ENCODE peak calls at places on chromosome 5, in eight cellular contexts. F is heart left ventricle; T is PC-9; S is CD8-positive, alpha-beta memory T cell; E is aorta; J is tibial artery; G is OCI-LY7; Z is neural progenitor cell. Y is an unnamed sample. For H3K4me1, the result is how much of the 10 kb centered on the place peaks cover.

GRCh38 chr5:78328585-78329173 is 31.7 kb upstream of the SCAMP1 start:
- DNase-seq in F (no peak), T (no peak), S (no peak), E (no peak), J (no peak), G (no peak), Z (no peak), Y (no peak)

GRCh38 chr5:37833990-37834389 is 5.9 kb downstream of the GDNF start:
- DNase-seq in F (no peak), T (no peak), S (no peak), E (no peak), J (no peak), G (no peak), Z (peak), Y (no peak)

GRCh38 chr5:135095052-135095715 is 61.2 kb upstream of the PITX1 start:
- DNase-seq in F (no peak), T (no peak), S (no peak), E (no peak), J (peak), G (no peak), Z (no peak), Y (no peak)

GRCh38 chr5:176658817-176659216 is 11.5 kb downstream of the TSPAN17 start:
- DNase-seq in F (no peak), T (no peak), S (peak), E (no peak), J (no peak), G (no peak), Z (no peak), Y (no peak)

GRCh38 chr5:89878140-89878570 is 531.4 kb downstream of the CETN3 start:
- DNase-seq in F (no peak), T (peak), S (no peak), E (no peak), J (no peak), G (no peak), Z (peak), Y (no peak)

GRCh38 chr5:4994994-4995393 is 145.1 kb upstream of the ADAMTS16 start:
- DNase-seq in F (no peak), T (no peak), S (no peak), E (no peak), J (no peak), G (no peak), Z (no peak), Y (no peak)

GRCh38 chr5:9544502-9545300 is 1.2 kb downstream of the SEMA5A start:
- DNase-seq in F (peak), T (peak), S (no peak), E (peak), J (peak), G (no peak), Z (peak), Y (peak)

GRCh38 chr5:5544094-5544663 is 121.7 kb downstream of the ICE1 start:
- DNase-seq in F (no peak), T (no peak), S (no peak), E (no peak), J (no peak), G (no peak), Z (no peak), Y (no peak)

GRCh38 chr5:61275841-61276240 is 56.2 kb upstream of the ZSWIM6 start:
- DNase-seq in F (peak), T (no peak), S (no peak), E (peak), J (peak), G (no peak), Z (no peak), Y (peak)

GRCh38 chr5:114744406-114744805 is 382.5 kb downstream of the KCNN2 start:
- DNase-seq in F (no peak), T (no peak), S (no peak), E (no peak), J (no peak), G (no peak), Z (no peak), Y (no peak)

GRCh38 chr5:20351849-20352248 is 363.8 kb upstream of the CDH18 start:
- DNase-seq in F (no peak), T (no peak), S (no peak), E (no peak), J (no peak), G (no peak), Z (no peak), Y (no peak)

GRCh38 chr5:33969572-33970452 is 14.7 kb downstream of the SLC45A2 start:
- DNase-seq in F (no peak), T (peak), S (peak), E (no peak), J (no peak), G (peak), Z (peak), Y (no peak)

GRCh38 chr5:139431706-139432105 is 7.6 kb downstream of the DNAJC18 start:
- DNase-seq in F (no peak), T (no peak), S (no peak), E (no peak), J (no peak), G (no peak), Z (no peak), Y (no peak)

GRCh38 chr5:165029471-165029870 is 1524.1 kb downstream of the MAT2B start:
- DNase-seq in F (no peak), T (no peak), S (no peak), E (no peak), J (no peak), G (peak), Z (peak), Y (no peak)

GRCh38 chr5:75108931-75109596 is 56.7 kb upstream of the GCNT4 start:
- DNase-seq in F (no peak), T (no peak), S (peak), E (no peak), J (no peak), G (no peak), Z (no peak), Y (no peak)

GRCh38 chr5:102737161-102737560 is 17.9 kb upstream of the PAM start:
- DNase-seq in F (no peak), T (no peak), S (no peak), E (no peak), J (no peak), G (no peak), Z (no peak), Y (no peak)

GRCh38 chr5:52692039-52692438 is 95.7 kb upstream of the ITGA1 start:
- DNase-seq in F (no peak), T (no peak), S (no peak), E (no peak), J (no peak), G (no peak), Z (no peak), Y (no peak)

GRCh38 chr5:42518595-42519067 is 95.4 kb downstream of the GHR start:
- DNase-seq in F (no peak), T (no peak), S (no peak), E (no peak), J (peak), G (no peak), Z (no peak), Y (no peak)

GRCh38 chr5:176775409-176775808 is 35.0 kb upstream of the UNC5A start:
- DNase-seq in F (no peak), T (no peak), S (no peak), E (no peak), J (peak), G (no peak), Z (no peak), Y (no peak)

GRCh38 chr5:45774528-45774927 is 78.3 kb upstream of the HCN1 start:
- DNase-seq in F (no peak), T (no peak), S (no peak), E (no peak), J (no peak), G (peak), Z (no peak), Y (no peak)

GRCh38 chr5:167587768-167588167 is 703.7 kb upstream of the WWC1 start:
- DNase-seq in F (no peak), T (peak), S (no peak), E (no peak), J (no peak), G (no peak), Z (peak), Y (no peak)

GRCh38 chr5:170576602-170577584 is 73.1 kb downstream of the KCNIP1 start:
- DNase-seq in F (no peak), T (no peak), S (no peak), E (no peak), J (no peak), G (no peak), Z (no peak), Y (no peak)

GRCh38 chr5:107633171-107633901 is 37.4 kb downstream of the EFNA5 start:
- DNase-seq in F (no peak), T (no peak), S (no peak), E (no peak), J (no peak), G (no peak), Z (peak), Y (no peak)
- H3K4me1 ChIP-seq in F (under half), T (under half), S (under half), E (under half), J (under half), G (under half), Z (half or more), Y (under half)

GRCh38 chr5:124795829-124796228 is 49.4 kb upstream of the ZNF608 start:
- DNase-seq in F (no peak), T (no peak), S (no peak), E (no peak), J (no peak), G (peak), Z (no peak), Y (no peak)

GRCh38 chr5:124790895-124791732 is 44.7 kb upstream of the ZNF608 start:
- DNase-seq in F (no peak), T (no peak), S (no peak), E (no peak), J (no peak), G (no peak), Z (no peak), Y (no peak)

GRCh38 chr5:124789104-124789605 is 42.7 kb upstream of the ZNF608 start:
- DNase-seq in F (no peak), T (no peak), S (no peak), E (no peak), J (no peak), G (no peak), Z (no peak), Y (no peak)

DNA sequence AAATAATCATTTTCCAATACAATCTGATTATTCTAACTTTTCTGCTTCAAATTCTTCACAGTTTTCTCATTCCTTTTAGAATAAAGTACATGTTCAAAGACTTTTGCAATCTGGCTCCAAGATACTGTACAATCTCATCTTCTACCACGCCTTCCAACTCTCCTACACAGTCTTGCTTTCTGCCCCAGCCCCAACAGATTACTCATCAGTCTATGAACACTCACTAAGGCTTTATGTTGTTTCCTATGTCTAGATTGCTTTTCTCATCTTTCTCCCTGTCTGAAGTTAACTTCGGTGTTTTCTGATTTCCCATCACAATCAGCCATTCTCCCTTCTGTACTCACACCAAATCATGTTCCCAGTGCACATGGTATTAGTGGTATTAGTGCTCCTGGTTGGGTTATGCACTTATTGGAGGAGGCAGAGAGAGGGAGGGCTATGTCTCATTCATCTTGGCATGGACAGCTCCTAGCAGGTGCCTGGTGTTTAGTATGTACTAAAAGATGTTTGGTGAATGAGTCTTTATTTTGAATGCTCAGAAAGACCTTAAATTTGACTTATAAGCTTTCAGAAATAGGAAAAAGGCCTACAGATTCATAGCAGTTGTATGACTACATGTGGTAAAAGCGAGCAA is 43.9 kb upstream of the ZNF608 start:
- DNase-seq in F (no peak), T (no peak), S (no peak), E (no peak), J (no peak), G (no peak), Z (no peak), Y (no peak)
- H3K27ac ChIP-seq in F (no peak), T (no peak), S (no peak), E (no peak), J (no peak), G (no peak), Z (no peak), Y (no peak)

GRCh38 chr5:133106761-133107572 is 55.2 kb downstream of the HSPA4 start:
- DNase-seq in F (no peak), T (no peak), S (peak), E (no peak), J (no peak), G (peak), Z (no peak), Y (no peak)
- H3K4me1 ChIP-seq in F (under half), T (under half), S (under half), E (under half), J (under half), G (half or more), Z (under half), Y (under half)

GRCh38 chr5:81805086-81805485 is 54.2 kb upstream of the SSBP2 start:
- DNase-seq in F (no peak), T (no peak), S (no peak), E (no peak), J (no peak), G (no peak), Z (no peak), Y (no peak)

GRCh38 chr5:81803812-81804211 is 52.9 kb upstream of the SSBP2 start:
- DNase-seq in F (no peak), T (no peak), S (no peak), E (no peak), J (no peak), G (no peak), Z (no peak), Y (no peak)

GRCh38 chr5:81802625-81803024 is 51.7 kb upstream of the SSBP2 start:
- DNase-seq in F (no peak), T (no peak), S (no peak), E (no peak), J (no peak), G (no peak), Z (no peak), Y (no peak)

DNA sequence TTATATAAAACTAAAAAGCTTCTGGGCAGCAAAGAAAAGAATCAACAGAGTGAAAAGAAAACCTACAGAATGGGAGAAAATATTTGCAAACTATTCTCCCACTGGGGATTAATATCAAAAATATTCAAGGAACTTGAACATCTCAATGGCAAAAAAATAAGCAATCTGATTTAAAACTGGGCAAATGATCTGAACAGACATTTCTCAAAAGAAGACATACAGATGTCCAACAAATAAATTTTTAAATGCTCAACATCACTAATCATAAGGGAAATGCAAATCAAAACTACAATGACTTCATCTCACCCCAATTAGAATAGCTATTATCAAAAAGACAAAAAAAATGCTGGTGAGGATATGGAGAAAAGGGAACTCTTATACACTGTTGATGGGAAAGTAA is 57.2 kb upstream of the SSBP2 start:
- DNase-seq in F (no peak), T (no peak), S (no peak), E (no peak), J (no peak), G (no peak), Z (no peak), Y (no peak)
- H3K27ac ChIP-seq in F (no peak), T (no peak), S (no peak), E (no peak), J (no peak), G (no peak), Z (no peak), Y (no peak)

Y was measured in right lobe of liver.